ENCODE peak calls at places on chromosome 19, in seven cellular contexts. A is astrocyte; M is upper lobe of right lung; U is GM23248; K is iPS DF 6.9; N is CD8-positive, alpha-beta memory T cell; T is breast epithelium. H is an unnamed sample. For H3K36me3 and H3K27me3, the result is how much of the 10 kb centered on the place peaks cover.

GRCh38 chr19:7280940-7281666 is 13.1 kb downstream of the INSR start:
- DNase-seq in A (no peak), M (no peak), U (no peak), K (no peak), N (no peak), T (no peak), H (no peak)

GRCh38 chr19:17747205-17748098 is 3.8 kb upstream of the FCHO1 start:
- DNase-seq in A (peak), M (peak), U (peak), K (peak), N (peak), T (peak), H (peak)

GRCh38 chr19:52935434-52935833 is 12.2 kb upstream of the ZNF888 start:
- DNase-seq in A (peak), M (no peak), U (no peak), K (no peak), N (no peak), T (no peak), H (no peak)

GRCh38 chr19:19064098-19064722 is 416 bp downstream of the SLC25A42 start:
- DNase-seq in A (no peak), M (no peak), U (no peak), K (no peak), N (no peak), T (peak), H (no peak)

GRCh38 chr19:49906879-49907564 is 10.3 kb upstream of the IL4I1 start:
- DNase-seq in A (no peak), M (no peak), U (no peak), K (no peak), N (no peak), T (no peak), H (no peak)

GRCh38 chr19:38455031-38455430 is 21.5 kb downstream of the RYR1 start:
- DNase-seq in A (peak), M (no peak), U (peak), K (no peak), N (no peak), T (no peak), H (no peak)

GRCh38 chr19:2309734-2310362 is 1.9 kb upstream of the LINGO3 start:
- DNase-seq in A (peak), M (no peak), U (peak), K (no peak), N (no peak), T (no peak), H (no peak)

GRCh38 chr19:33685541-33685940 is 63.8 kb downstream of the CHST8 start:
- DNase-seq in A (no peak), M (peak), U (no peak), K (no peak), N (no peak), T (no peak), H (no peak)

GRCh38 chr19:55433292-55433691 is 9.8 kb downstream of the SHISA7 start:
- DNase-seq in A (no peak), M (no peak), U (no peak), K (no peak), N (no peak), T (no peak), H (no peak)

GRCh38 chr19:29727906-29728305 is 12.8 kb upstream of the C19orf12 start:
- DNase-seq in A (no peak), M (no peak), U (no peak), K (no peak), N (no peak), T (no peak), H (no peak)

GRCh38 chr19:23868630-23869029 is 46.1 kb upstream of the ZNF726 start:
- DNase-seq in A (no peak), M (no peak), U (no peak), K (no peak), N (no peak), T (no peak), H (no peak)

GRCh38 chr19:13135068-13136062 is 14.8 kb downstream of the STX10 start:
- DNase-seq in A (no peak), M (no peak), U (no peak), K (no peak), N (no peak), T (no peak), H (no peak)
- H3K36me3 ChIP-seq in A (under half), M (under half), U (under half), K (under half), N (under half), T (under half), H (under half)

GRCh38 chr19:15517778-15518177 is 9.5 kb downstream of the CYP4F22 start:
- DNase-seq in A (no peak), M (no peak), U (no peak), K (no peak), N (no peak), T (no peak), H (no peak)

GRCh38 chr19:15516363-15516762 is 8.0 kb downstream of the CYP4F22 start:
- DNase-seq in A (no peak), M (no peak), U (no peak), K (no peak), N (no peak), T (no peak), H (no peak)

GRCh38 chr19:15524781-15525180 is 16.5 kb downstream of the CYP4F22 start:
- DNase-seq in A (no peak), M (no peak), U (no peak), K (no peak), N (no peak), T (no peak), H (no peak)

GRCh38 chr19:15525291-15525690 is 17.0 kb downstream of the CYP4F22 start:
- DNase-seq in A (no peak), M (no peak), U (no peak), K (no peak), N (no peak), T (no peak), H (no peak)

GRCh38 chr19:15519433-15519976 is 11.2 kb downstream of the CYP4F22 start:
- DNase-seq in A (no peak), M (no peak), U (no peak), K (no peak), N (no peak), T (no peak), H (no peak)
- H3K27me3 ChIP-seq in A (under half), M (under half), U (under half), K (under half), N (under half), T (under half), H (under half)

GRCh38 chr19:36059180-36059910 is 4.6 kb downstream of the WDR62 start:
- DNase-seq in A (no peak), M (no peak), U (no peak), K (no peak), N (no peak), T (no peak), H (no peak)
- H3K36me3 ChIP-seq in A (under half), M (under half), U (under half), K (under half), N (under half), T (under half), H (under half)

GRCh38 chr19:40598918-40599307 is 2.3 kb upstream of the LTBP4 start:
- DNase-seq in A (no peak), M (no peak), U (no peak), K (no peak), N (no peak), T (no peak), H (no peak)
- H3K27me3 ChIP-seq in A (under half), M (half or more), U (under half), K (under half), N (under half), T (under half), H (under half)

GRCh38 chr19:10551698-10552301 is 8.1 kb downstream of the ATG4D start:
- DNase-seq in A (no peak), M (no peak), U (peak), K (no peak), N (peak), T (no peak), H (no peak)

GRCh38 chr19:10552596-10553053 is 8.9 kb downstream of the ATG4D start:
- DNase-seq in A (no peak), M (no peak), U (peak), K (no peak), N (no peak), T (no peak), H (no peak)

GRCh38 chr19:10553943-10554381 is 10.3 kb downstream of the ATG4D start:
- DNase-seq in A (no peak), M (no peak), U (no peak), K (no peak), N (peak), T (peak), H (no peak)

GRCh38 chr19:10554760-10555612 is 10.8 kb downstream of the KRI1 start:
- DNase-seq in A (no peak), M (no peak), U (no peak), K (no peak), N (no peak), T (peak), H (no peak)

GRCh38 chr19:10553087-10553667 is 9.5 kb downstream of the ATG4D start:
- DNase-seq in A (no peak), M (no peak), U (no peak), K (no peak), N (no peak), T (no peak), H (no peak)
- H3K36me3 ChIP-seq in A (under half), M (half or more), U (under half), K (under half), N (half or more), T (under half), H (under half)

GRCh38 chr19:5495792-5496191 is 40.6 kb downstream of the ZNRF4 start:
- DNase-seq in A (no peak), M (no peak), U (no peak), K (no peak), N (no peak), T (no peak), H (no peak)
- H3K27me3 ChIP-seq in A (under half), M (half or more), U (under half), K (under half), N (under half), T (under half), H (under half)

GRCh38 chr19:35524181-35524838 is 3.8 kb downstream of the SBSN start:
- DNase-seq in A (no peak), M (no peak), U (no peak), K (no peak), N (no peak), T (no peak), H (no peak)
- H3K36me3 ChIP-seq in A (under half), M (under half), U (under half), K (under half), N (under half), T (under half), H (under half)

GRCh38 chr19:54074851-54075250 is 6.3 kb downstream of the TARM1 start:
- DNase-seq in A (no peak), M (no peak), U (no peak), K (no peak), N (no peak), T (no peak), H (no peak)

GRCh38 chr19:54077334-54077733 is 3.8 kb downstream of the TARM1 start:
- DNase-seq in A (no peak), M (no peak), U (no peak), K (no peak), N (no peak), T (no peak), H (no peak)

GRCh38 chr19:54069482-54069881 is 5.8 kb upstream of the VSTM1 start:
- DNase-seq in A (no peak), M (no peak), U (no peak), K (no peak), N (no peak), T (no peak), H (no peak)

GRCh38 chr19:54073829-54074228 is 7.3 kb downstream of the TARM1 start:
- DNase-seq in A (no peak), M (no peak), U (no peak), K (no peak), N (no peak), T (no peak), H (no peak)
- H3K27me3 ChIP-seq in A (under half), M (under half), U (under half), K (under half), N (under half), T (under half), H (under half)

GRCh38 chr19:40620161-40620485 is 19.0 kb downstream of the LTBP4 start:
- DNase-seq in A (peak), M (no peak), U (no peak), K (no peak), N (no peak), T (no peak), H (no peak)
- H3K36me3 ChIP-seq in A (under half), M (under half), U (under half), K (under half), N (under half), T (under half), H (under half)

GRCh38 chr19:27805848-27806247 is 1407.1 kb downstream of the UQCRFS1 start:
- DNase-seq in A (no peak), M (no peak), U (no peak), K (no peak), N (no peak), T (no peak), H (no peak)

GRCh38 chr19:27806471-27807070 is 1406.4 kb downstream of the UQCRFS1 start:
- DNase-seq in A (no peak), M (no peak), U (no peak), K (no peak), N (no peak), T (no peak), H (no peak)
- H3K27me3 ChIP-seq in A (under half), M (under half), U (under half), K (under half), N (under half), T (under half), H (under half)

H was measured in kidney epithelial cell.